ENCODE peak calls at places on chromosome 1, in six cellular contexts. A is brain microvascular endothelial cell, L is colonic mucosa, W is breast epithelium, E is uterus, R is heart left ventricle. S is an unnamed sample.

GRCh38 chr1:245704765-245705164 is 550.0 kb downstream of the KIF26B start:
- DNase-seq in R (no peak), L (no peak), W (no peak), E (no peak), A (peak; percentile 37), S (no peak)

GRCh38 chr1:169795687-169796086 is 980 bp upstream of the METTL18 start:
- DNase-seq in E (no peak), W (no peak), L (no peak), A (no peak), R (no peak), S (no peak)

GRCh38 chr1:17239420-17239819 is 9.5 kb upstream of the PADI3 start:
- DNase-seq in R (peak; percentile 36), A (peak; percentile 90), W (no peak), L (peak; percentile 68), E (no peak), S (no peak)

GRCh38 chr1:160326393-160326792 is 16.7 kb downstream of the COPA start:
- DNase-seq in E (no peak), A (no peak), R (no peak), L (no peak), W (no peak), S (no peak)

GRCh38 chr1:59375321-59376220 is 78.7 kb downstream of the FGGY start:
- DNase-seq in A (peak; percentile 92), E (no peak), W (no peak), L (no peak), R (no peak), S (no peak)

GRCh38 chr1:27161594-27161993 is 6.7 kb upstream of the SLC9A1 start:
- DNase-seq in L (peak; percentile 55), W (no peak), E (no peak), A (no peak), R (no peak), S (no peak)

GRCh38 chr1:1059494-1060280 is 14.4 kb downstream of the RNF223 start:
- DNase-seq in A (peak; percentile 58), L (peak; percentile 94), R (peak; percentile 87), E (peak; percentile 90), W (peak; percentile 79), S (peak; percentile 80)

GRCh38 chr1:95223110-95223509 is 10.9 kb upstream of the RWDD3 start:
- DNase-seq in R (no peak), W (no peak), E (no peak), L (no peak), A (peak; percentile 17), S (no peak)

GRCh38 chr1:22131875-22132486 is 10.9 kb downstream of the WNT4 start:
- DNase-seq in W (no peak), E (no peak), L (peak; percentile 61), A (no peak), R (no peak), S (no peak)

GRCh38 chr1:202112864-202113689 is 9.6 kb upstream of the GPR37L1 start:
- DNase-seq in L (peak; percentile 73), W (peak; percentile 90), A (no peak), R (peak; percentile 59), E (no peak), S (no peak)

GRCh38 chr1:154324669-154325582 is at the start of gene ATP8B2:
- DNase-seq in W (peak; percentile 43), A (peak; percentile 57), R (peak; percentile 78), L (peak; percentile 79), E (peak; percentile 80), S (peak; percentile 86)

GRCh38 chr1:16612332-16613172 is 812 bp downstream of the NBPF1 start:
- DNase-seq in E (peak; percentile 77), A (peak; percentile 94), R (no peak), W (peak; percentile 72), L (peak; percentile 85), S (peak; percentile 81)

GRCh38 chr1:22831729-22832413 is 121.2 kb downstream of the EPHB2 start:
- DNase-seq in A (peak; percentile 91), R (no peak), W (peak; percentile 39), L (peak; percentile 63), E (no peak), S (no peak)

GRCh38 chr1:225886159-225887029 is 2.6 kb downstream of the LEFTY1 start:
- DNase-seq in E (no peak), W (no peak), A (no peak), L (no peak), R (no peak), S (no peak)
- H3K27me3 ChIP-seq in E (no peaks in the 10 kb centered on the region), W (no peaks in the 10 kb centered on the region), A (no peaks in the 10 kb centered on the region), L (no peaks in the 10 kb centered on the region), R (no peaks in the 10 kb centered on the region), S (no peaks in the 10 kb centered on the region)

DNA sequence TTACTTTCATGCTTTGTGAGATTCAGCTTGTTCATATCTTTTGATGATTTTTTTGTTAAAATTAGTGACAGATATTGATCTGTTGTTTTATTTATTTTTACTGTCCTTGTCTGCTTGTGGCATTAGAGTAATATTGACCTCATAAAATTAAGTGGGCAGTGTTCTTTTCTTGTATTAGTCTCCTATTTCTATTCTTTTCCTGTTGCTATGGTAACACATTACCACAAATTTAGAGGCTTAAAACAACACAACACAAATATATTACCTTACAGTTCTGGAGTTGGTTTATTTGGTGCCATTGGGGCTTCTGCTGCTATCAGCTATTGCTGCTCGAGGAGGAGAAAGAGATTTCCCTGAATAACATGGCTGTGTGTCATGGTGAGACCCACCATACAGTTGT is 135.7 kb downstream of the C1orf94 start:
- DNase-seq in A (no peak), E (no peak), L (no peak), W (no peak), R (no peak), S (no peak)
- H3K27ac ChIP-seq in A (no peak overlapping the region), E (no peak overlapping the region), L (no peak overlapping the region), W (no peak overlapping the region), R (no peak overlapping the region), S (no peak overlapping the region)

GRCh38 chr1:25624155-25624554 is 7.6 kb downstream of the MAN1C1 start:
- DNase-seq in E (no peak), L (no peak), A (no peak), R (no peak), W (no peak), S (no peak)
- H3K27me3 ChIP-seq in E (no peaks in the 10 kb centered on the region), L (no peaks in the 10 kb centered on the region), A (peaks cover 41% of the 10 kb centered on the region), R (no peaks in the 10 kb centered on the region), W (no peaks in the 10 kb centered on the region), S (no peaks in the 10 kb centered on the region)

DNA sequence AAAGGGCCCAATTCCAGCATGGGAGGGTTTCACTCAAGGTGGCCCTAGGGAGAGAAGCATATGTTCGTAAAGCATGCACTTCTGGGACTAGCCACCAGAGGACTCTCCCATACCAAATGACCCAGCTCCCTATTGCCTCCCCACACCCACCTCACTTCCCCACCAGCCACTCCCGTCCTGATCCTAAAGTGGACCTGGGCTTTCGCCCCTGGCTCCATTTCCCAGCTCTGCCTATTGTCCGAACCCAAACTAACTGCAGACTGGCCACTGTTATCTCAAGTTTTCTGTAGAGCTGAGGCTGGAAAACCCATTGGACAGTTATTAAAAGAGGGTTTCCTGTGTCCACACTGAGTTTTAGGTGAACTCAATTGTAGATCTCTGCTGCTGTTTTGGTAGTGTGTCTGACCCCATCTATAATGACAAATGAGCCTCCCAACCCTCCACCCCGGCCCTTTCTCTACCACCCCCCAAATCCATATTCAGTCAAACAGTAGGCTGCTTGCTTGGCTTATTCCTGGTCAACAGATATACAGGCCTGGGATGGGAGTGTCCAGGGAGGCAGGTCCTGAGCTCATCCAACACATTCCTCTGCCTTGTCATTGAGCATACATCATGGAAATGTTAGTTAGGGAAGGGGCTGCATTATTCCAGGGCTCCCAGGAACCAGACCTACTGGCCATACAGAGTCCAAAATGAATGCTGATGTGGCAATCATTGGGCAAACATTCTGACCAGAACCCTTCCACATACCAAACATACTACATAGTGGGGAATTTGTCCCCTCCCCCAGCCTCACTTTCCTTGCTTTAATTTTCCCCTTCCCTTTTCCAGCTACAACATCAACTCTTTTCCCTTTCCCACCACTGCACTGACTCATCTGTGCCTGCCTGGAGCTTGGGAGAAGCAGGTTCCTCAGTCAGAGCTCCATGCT is 59.2 kb downstream of the ABCA4 start:
- DNase-seq in W (peak; percentile 36), E (peak; percentile 50), R (peak; percentile 75), A (peak; percentile 86), L (peak; percentile 75), S (peak; percentile 75)
- H3K27ac ChIP-seq in W (no peak overlapping the region), E (no peak overlapping the region), R (peak overlapping the region; percentile 52), A (peak overlapping the region; percentile 86), L (no peak overlapping the region), S (no peak overlapping the region)

GRCh38 chr1:38006008-38006828 is 904 bp upstream of the FHL3 start:
- DNase-seq in R (peak; percentile 64), E (no peak), W (no peak), A (no peak), L (no peak), S (no peak)
- H3K27me3 ChIP-seq in R (no peaks in the 10 kb centered on the region), E (no peaks in the 10 kb centered on the region), W (no peaks in the 10 kb centered on the region), A (no peaks in the 10 kb centered on the region), L (peaks cover 10% of the 10 kb centered on the region), S (no peaks in the 10 kb centered on the region)

S was measured in dorsolateral prefrontal cortex.